ENCODE peak calls at places on chromosomes 11 and 22, in six cellular contexts. One of them, this sample, is unnamed. For H3K36me3 and H3K4me1, the result is how much of the 10 kb centered on the place peaks cover.

GRCh38 chr11:8285796-8286195 is 22.1 kb upstream of the LMO1 start:
- DNase-seq in cardiac muscle cell: no peak
- DNase-seq in IMR-90: no peak
- DNase-seq in CD8-positive, alpha-beta T cell: peak
- DNase-seq in mammary epithelial cell: no peak
- DNase-seq in adipocyte: no peak
- DNase-seq in this sample: no peak

GRCh38 chr22:34804588-34804987 is 261.4 kb upstream of the ISX start:
- DNase-seq in cardiac muscle cell: no peak
- DNase-seq in IMR-90: no peak
- DNase-seq in CD8-positive, alpha-beta T cell: no peak
- DNase-seq in mammary epithelial cell: no peak
- DNase-seq in adipocyte: no peak
- DNase-seq in this sample: no peak

GRCh38 chr11:78290293-78291176 is 101.8 kb downstream of the USP35 start:
- DNase-seq in cardiac muscle cell: peak
- DNase-seq in IMR-90: peak
- DNase-seq in CD8-positive, alpha-beta T cell: no peak
- DNase-seq in mammary epithelial cell: peak
- DNase-seq in adipocyte: peak
- DNase-seq in this sample: no peak

GRCh38 chr22:26692215-26692614 is 34.8 kb downstream of the MIAT start:
- DNase-seq in cardiac muscle cell: no peak
- DNase-seq in IMR-90: no peak
- DNase-seq in CD8-positive, alpha-beta T cell: no peak
- DNase-seq in mammary epithelial cell: no peak
- DNase-seq in adipocyte: no peak
- DNase-seq in this sample: no peak

GRCh38 chr11:121059605-121060004 is 35.7 kb downstream of the TBCEL start:
- DNase-seq in cardiac muscle cell: no peak
- DNase-seq in IMR-90: no peak
- DNase-seq in CD8-positive, alpha-beta T cell: no peak
- DNase-seq in mammary epithelial cell: no peak
- DNase-seq in adipocyte: no peak
- DNase-seq in this sample: no peak

GRCh38 chr11:72069787-72070251 is 10.5 kb downstream of the NUMA1 start:
- DNase-seq in cardiac muscle cell: peak
- DNase-seq in IMR-90: peak
- DNase-seq in CD8-positive, alpha-beta T cell: no peak
- DNase-seq in mammary epithelial cell: peak
- DNase-seq in adipocyte: peak
- DNase-seq in this sample: no peak

GRCh38 chr11:72970557-72971118 is 156.4 kb downstream of the ATG16L2 start:
- DNase-seq in cardiac muscle cell: peak
- DNase-seq in IMR-90: peak
- DNase-seq in CD8-positive, alpha-beta T cell: no peak
- DNase-seq in mammary epithelial cell: no peak
- DNase-seq in adipocyte: no peak
- DNase-seq in this sample: no peak

GRCh38 chr22:46660604-46661201 is 40.5 kb downstream of the GRAMD4 start:
- DNase-seq in cardiac muscle cell: no peak
- DNase-seq in IMR-90: no peak
- DNase-seq in CD8-positive, alpha-beta T cell: no peak
- DNase-seq in mammary epithelial cell: peak
- DNase-seq in adipocyte: no peak
- DNase-seq in this sample: no peak

GRCh38 chr11:121563900-121564822 is 111.4 kb upstream of the SORL1-AS1 start:
- DNase-seq in cardiac muscle cell: no peak
- DNase-seq in IMR-90: peak
- DNase-seq in CD8-positive, alpha-beta T cell: no peak
- DNase-seq in mammary epithelial cell: no peak
- DNase-seq in adipocyte: peak
- DNase-seq in this sample: no peak

GRCh38 chr22:26892401-26893033 is 235.1 kb downstream of the MIAT start:
- DNase-seq in cardiac muscle cell: no peak
- DNase-seq in IMR-90: no peak
- DNase-seq in CD8-positive, alpha-beta T cell: no peak
- DNase-seq in mammary epithelial cell: peak
- DNase-seq in adipocyte: no peak
- DNase-seq in this sample: no peak

GRCh38 chr11:112961146-112961668 is at the start of gene NCAM1:
- DNase-seq in cardiac muscle cell: peak
- DNase-seq in IMR-90: peak
- DNase-seq in CD8-positive, alpha-beta T cell: no peak
- DNase-seq in mammary epithelial cell: peak
- DNase-seq in adipocyte: peak
- DNase-seq in this sample: no peak

GRCh38 chr22:29145321-29146072 is 60.2 kb upstream of the EMID1 start:
- DNase-seq in cardiac muscle cell: no peak
- DNase-seq in IMR-90: no peak
- DNase-seq in CD8-positive, alpha-beta T cell: no peak
- DNase-seq in mammary epithelial cell: no peak
- DNase-seq in adipocyte: no peak
- DNase-seq in this sample: no peak

GRCh38 chr11:75740681-75741080 is 23.0 kb downstream of the MOGAT2 start:
- DNase-seq in cardiac muscle cell: no peak
- DNase-seq in IMR-90: no peak
- DNase-seq in CD8-positive, alpha-beta T cell: no peak
- DNase-seq in mammary epithelial cell: no peak
- DNase-seq in adipocyte: no peak
- DNase-seq in this sample: no peak

GRCh38 chr11:31763296-31763695 is 47.8 kb downstream of the PAX6 start:
- DNase-seq in cardiac muscle cell: no peak
- DNase-seq in IMR-90: no peak
- DNase-seq in CD8-positive, alpha-beta T cell: no peak
- DNase-seq in mammary epithelial cell: no peak
- DNase-seq in adipocyte: no peak
- DNase-seq in this sample: no peak

GRCh38 chr11:128888034-128888985 is 2.8 kb upstream of the KCNJ5 start:
- DNase-seq in cardiac muscle cell: no peak
- DNase-seq in IMR-90: no peak
- DNase-seq in CD8-positive, alpha-beta T cell: no peak
- DNase-seq in mammary epithelial cell: peak
- DNase-seq in adipocyte: no peak
- DNase-seq in this sample: no peak

GRCh38 chr22:25223269-25223850 is 3.9 kb downstream of the CRYBB2 start:
- DNase-seq in cardiac muscle cell: no peak
- DNase-seq in IMR-90: no peak
- DNase-seq in CD8-positive, alpha-beta T cell: no peak
- DNase-seq in mammary epithelial cell: no peak
- DNase-seq in adipocyte: no peak
- DNase-seq in this sample: no peak

GRCh38 chr11:46916669-46917108 is 1.7 kb downstream of the LRP4 start:
- DNase-seq in cardiac muscle cell: peak
- DNase-seq in IMR-90: peak
- DNase-seq in CD8-positive, alpha-beta T cell: no peak
- DNase-seq in mammary epithelial cell: peak
- DNase-seq in adipocyte: peak
- DNase-seq in this sample: no peak

GRCh38 chr11:62410972-62411371 is 7.9 kb upstream of the SCGB1A1 start:
- DNase-seq in cardiac muscle cell: no peak
- DNase-seq in IMR-90: no peak
- DNase-seq in CD8-positive, alpha-beta T cell: no peak
- DNase-seq in mammary epithelial cell: peak
- DNase-seq in adipocyte: no peak
- DNase-seq in this sample: no peak

GRCh38 chr22:39325392-39325932 is 6.0 kb upstream of the RPL3 start:
- DNase-seq in cardiac muscle cell: no peak
- DNase-seq in IMR-90: no peak
- DNase-seq in CD8-positive, alpha-beta T cell: no peak
- DNase-seq in mammary epithelial cell: no peak
- DNase-seq in adipocyte: no peak
- DNase-seq in this sample: no peak

GRCh38 chr22:19371893-19372292 is 59.6 kb downstream of the HIRA start:
- DNase-seq in cardiac muscle cell: no peak
- DNase-seq in IMR-90: no peak
- DNase-seq in CD8-positive, alpha-beta T cell: no peak
- DNase-seq in mammary epithelial cell: no peak
- DNase-seq in adipocyte: no peak
- DNase-seq in this sample: no peak

GRCh38 chr22:19373450-19373849 is 58.1 kb downstream of the HIRA start:
- DNase-seq in cardiac muscle cell: no peak
- DNase-seq in IMR-90: no peak
- DNase-seq in CD8-positive, alpha-beta T cell: no peak
- DNase-seq in mammary epithelial cell: no peak
- DNase-seq in adipocyte: no peak
- DNase-seq in this sample: no peak

GRCh38 chr22:19368876-19369275 is 62.7 kb downstream of the HIRA start:
- DNase-seq in cardiac muscle cell: no peak
- DNase-seq in IMR-90: no peak
- DNase-seq in CD8-positive, alpha-beta T cell: no peak
- DNase-seq in mammary epithelial cell: no peak
- DNase-seq in adipocyte: no peak
- DNase-seq in this sample: no peak

GRCh38 chr22:19367763-19368367 is 63.7 kb downstream of the HIRA start:
- DNase-seq in cardiac muscle cell: no peak
- DNase-seq in IMR-90: no peak
- DNase-seq in CD8-positive, alpha-beta T cell: no peak
- DNase-seq in mammary epithelial cell: no peak
- DNase-seq in adipocyte: no peak
- DNase-seq in this sample: no peak
- H3K36me3 ChIP-seq in cardiac muscle cell: half or more
- H3K36me3 ChIP-seq in IMR-90: under half
- H3K36me3 ChIP-seq in CD8-positive, alpha-beta T cell: under half
- H3K36me3 ChIP-seq in mammary epithelial cell: under half
- H3K36me3 ChIP-seq in adipocyte: half or more
- H3K36me3 ChIP-seq in this sample: under half

DNA sequence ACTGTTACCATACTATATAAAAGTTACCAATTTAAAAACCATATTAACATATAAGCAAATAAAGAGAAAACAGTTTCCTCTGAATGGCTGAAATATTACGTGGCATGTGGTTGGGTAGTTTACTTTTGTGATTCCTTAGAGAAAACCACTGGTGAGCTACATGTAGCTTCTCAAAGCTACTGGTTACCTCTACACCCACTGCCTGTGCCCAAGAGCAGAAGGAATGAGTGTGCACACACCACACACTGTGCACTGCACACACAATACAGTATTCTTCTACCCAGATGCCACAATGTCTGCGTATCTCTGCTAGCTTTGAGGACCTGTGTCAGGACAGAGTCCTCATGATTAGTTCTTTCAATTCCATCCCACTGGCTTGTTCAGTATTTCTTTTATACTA is 25.5 kb upstream of the YPEL1 start:
- DNase-seq in cardiac muscle cell: no peak
- DNase-seq in IMR-90: peak
- DNase-seq in CD8-positive, alpha-beta T cell: no peak
- DNase-seq in mammary epithelial cell: no peak
- DNase-seq in adipocyte: peak
- DNase-seq in this sample: no peak
- H3K4me1 ChIP-seq in cardiac muscle cell: under half
- H3K4me1 ChIP-seq in IMR-90: under half
- H3K4me1 ChIP-seq in CD8-positive, alpha-beta T cell: under half
- H3K4me1 ChIP-seq in mammary epithelial cell: under half
- H3K4me1 ChIP-seq in adipocyte: under half
- H3K4me1 ChIP-seq in this sample: half or more

GRCh38 chr11:2398664-2399355 is 1.7 kb upstream of the TSSC4 start:
- DNase-seq in cardiac muscle cell: no peak
- DNase-seq in IMR-90: no peak
- DNase-seq in CD8-positive, alpha-beta T cell: no peak
- DNase-seq in mammary epithelial cell: no peak
- DNase-seq in adipocyte: no peak
- DNase-seq in this sample: no peak

GRCh38 chr11:2401436-2401984 is 960 bp downstream of the TSSC4 start:
- DNase-seq in cardiac muscle cell: no peak
- DNase-seq in IMR-90: no peak
- DNase-seq in CD8-positive, alpha-beta T cell: no peak
- DNase-seq in mammary epithelial cell: no peak
- DNase-seq in adipocyte: no peak
- DNase-seq in this sample: no peak

GRCh38 chr11:2400761-2401435 is 348 bp downstream of the TSSC4 start:
- DNase-seq in cardiac muscle cell: no peak
- DNase-seq in IMR-90: no peak
- DNase-seq in CD8-positive, alpha-beta T cell: no peak
- DNase-seq in mammary epithelial cell: no peak
- DNase-seq in adipocyte: peak
- DNase-seq in this sample: no peak

GRCh38 chr11:2399488-2400068 is 972 bp upstream of the TSSC4 start:
- DNase-seq in cardiac muscle cell: peak
- DNase-seq in IMR-90: no peak
- DNase-seq in CD8-positive, alpha-beta T cell: no peak
- DNase-seq in mammary epithelial cell: no peak
- DNase-seq in adipocyte: peak
- DNase-seq in this sample: no peak

DNA sequence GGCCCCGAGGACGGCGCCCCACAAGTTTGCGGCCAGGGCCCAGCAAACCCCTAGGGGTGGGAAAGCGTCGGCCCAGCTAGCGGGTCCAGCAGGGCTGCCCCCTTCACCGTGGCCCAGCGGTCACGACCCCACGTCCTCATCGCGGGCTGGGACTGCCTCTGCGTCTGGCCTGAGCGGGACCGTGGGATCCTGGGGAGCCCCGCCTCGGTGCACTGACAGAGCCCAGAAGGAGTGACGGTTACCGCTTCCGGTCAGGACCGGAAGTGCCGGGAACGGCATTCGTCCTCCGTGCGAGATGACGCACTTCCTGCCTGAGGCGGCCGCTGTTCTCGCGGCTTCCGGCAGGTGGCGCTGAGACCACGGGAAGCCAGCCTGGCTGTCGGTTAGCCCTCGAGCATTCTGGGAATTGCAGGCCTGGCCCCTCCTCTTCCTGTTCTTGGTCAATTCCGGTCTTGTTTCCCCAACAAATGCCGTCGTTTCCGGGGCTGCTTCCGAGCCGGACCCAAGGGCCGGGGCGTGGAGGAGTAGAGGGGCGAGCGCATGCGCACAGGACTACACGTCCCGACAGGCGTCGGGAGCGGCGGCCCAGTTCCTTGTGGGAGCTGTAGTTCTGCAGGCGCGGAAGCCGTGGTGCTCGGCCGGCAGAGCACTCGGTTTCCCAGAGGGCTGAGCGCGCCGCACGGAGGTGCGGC is at the start of gene TSSC4:
- DNase-seq in cardiac muscle cell: peak
- DNase-seq in IMR-90: peak
- DNase-seq in CD8-positive, alpha-beta T cell: peak
- DNase-seq in mammary epithelial cell: peak
- DNase-seq in adipocyte: peak
- DNase-seq in this sample: peak
- H3K4me3 ChIP-seq in cardiac muscle cell: peak
- H3K4me3 ChIP-seq in IMR-90: peak
- H3K4me3 ChIP-seq in CD8-positive, alpha-beta T cell: peak
- H3K4me3 ChIP-seq in mammary epithelial cell: peak
- H3K4me3 ChIP-seq in adipocyte: peak
- H3K4me3 ChIP-seq in this sample: peak

DNA sequence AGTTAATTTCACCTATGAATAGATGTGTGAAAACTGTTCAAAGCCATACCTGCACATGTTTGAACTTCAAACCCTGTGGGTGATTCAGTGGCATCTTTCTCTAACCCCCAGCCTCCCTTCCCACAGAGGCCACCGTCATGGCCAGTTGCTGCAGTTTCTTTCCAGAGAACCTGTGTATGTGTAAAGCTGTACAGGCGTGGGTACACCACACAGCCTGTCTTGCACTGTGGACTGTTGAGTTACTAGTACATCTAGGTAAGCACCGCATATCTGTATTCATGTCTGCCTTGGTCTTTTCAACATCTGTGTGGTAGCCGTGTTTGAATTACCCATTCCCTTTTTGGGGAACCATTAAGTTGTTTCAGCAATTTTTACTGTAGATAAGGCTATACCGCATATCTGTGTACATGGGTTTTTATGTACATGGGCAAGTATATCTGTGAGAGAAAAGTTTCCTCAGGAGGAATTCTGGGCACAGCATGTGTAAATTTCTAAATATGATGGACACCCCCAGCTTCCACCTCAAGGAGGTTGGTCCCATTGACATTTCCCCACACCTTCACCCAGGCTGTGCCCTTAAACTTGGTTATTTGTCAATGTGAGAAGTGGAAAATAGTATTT is 13.9 kb downstream of the NEAT1 start:
- DNase-seq in cardiac muscle cell: peak
- DNase-seq in IMR-90: peak
- DNase-seq in CD8-positive, alpha-beta T cell: peak
- DNase-seq in mammary epithelial cell: no peak
- DNase-seq in adipocyte: peak
- DNase-seq in this sample: no peak
- H3K36me3 ChIP-seq in cardiac muscle cell: under half
- H3K36me3 ChIP-seq in IMR-90: under half
- H3K36me3 ChIP-seq in CD8-positive, alpha-beta T cell: under half
- H3K36me3 ChIP-seq in mammary epithelial cell: under half
- H3K36me3 ChIP-seq in adipocyte: half or more
- H3K36me3 ChIP-seq in this sample: under half

This sample was measured in CD8-positive, alpha-beta memory T cell.